ENCODE peak calls at places on chromosomes 5 and 9, in five cellular contexts. J, B, L, F and E are unnamed samples.

GRCh38 chr5:148457183-148457620 is 73.4 kb downstream of the FBXO38 start:
- DNase-seq in J (peak; percentile 19), L (no peak), F (peak; percentile 56), B (no peak), E (no peak)

GRCh38 chr9:137070906-137071275 is 534 bp upstream of the SAPCD2 start:
- DNase-seq in B (no peak), F (no peak), L (no peak), J (no peak), E (no peak)

GRCh38 chr5:168291281-168291960 is at the start of gene WWC1:
- DNase-seq in B (peak; percentile 79), J (no peak), F (peak; percentile 89), L (peak; percentile 91), E (peak; percentile 90)

GRCh38 chr5:117318528-117318927 is 743.9 kb upstream of the SEMA6A start:
- DNase-seq in F (peak; percentile 81), L (peak; percentile 8), B (peak; percentile 16), J (no peak), E (no peak)

GRCh38 chr5:58346001-58346400 is 113.9 kb downstream of the PLK2 start:
- DNase-seq in J (no peak), L (no peak), B (no peak), F (no peak), E (no peak)

GRCh38 chr5:78320461-78320860 is 26.0 kb upstream of the AP3B1 start:
- DNase-seq in F (peak; percentile 67), B (peak; percentile 19), L (no peak), J (peak; percentile 25), E (no peak)

GRCh38 chr5:176610430-176610763 is 441 bp upstream of the GPRIN1 start:
- DNase-seq in J (peak; percentile 55), L (no peak), B (no peak), F (no peak), E (no peak)

GRCh38 chr5:53109041-53109435 is 519 bp downstream of the MOCS2 start:
- DNase-seq in L (no peak), J (no peak), B (no peak), F (peak; percentile 4), E (peak; percentile 24)

GRCh38 chr9:1759009-1759408 is 256.1 kb upstream of the SMARCA2 start:
- DNase-seq in B (no peak), L (peak; percentile 33), F (no peak), J (no peak), E (no peak)

GRCh38 chr9:134396258-134396742 is 70.0 kb downstream of the RXRA start:
- DNase-seq in J (no peak), F (no peak), B (no peak), L (peak; percentile 51), E (no peak)

GRCh38 chr5:100110497-100110896 is 424.7 kb upstream of the FAM174A start:
- DNase-seq in B (no peak), L (no peak), F (no peak), J (no peak), E (no peak)

GRCh38 chr9:81113408-81114124 is 575.8 kb downstream of the TLE1 start:
- DNase-seq in B (no peak), F (peak; percentile 5), L (no peak), J (no peak), E (no peak)

GRCh38 chr9:101737705-101738565 is 512 bp downstream of the GRIN3A start:
- DNase-seq in F (peak; percentile 67), J (no peak), B (no peak), L (no peak), E (no peak)

GRCh38 chr9:134040831-134041648 is 15.8 kb downstream of the BRD3OS start:
- DNase-seq in L (peak; percentile 31), F (no peak), B (no peak), J (no peak), E (no peak)

GRCh38 chr5:8436919-8437318 is 568.0 kb downstream of the MTRR start:
- DNase-seq in J (no peak), L (no peak), B (no peak), F (no peak), E (no peak)

GRCh38 chr5:60993875-60994571 is 49.0 kb downstream of the NDUFAF2 start:
- DNase-seq in F (no peak), J (no peak), L (no peak), B (no peak), E (no peak)

GRCh38 chr9:37412431-37413151 is 9.9 kb upstream of the GRHPR start:
- DNase-seq in F (no peak), L (no peak), J (no peak), B (no peak), E (no peak)

GRCh38 chr5:122901346-122901745 is 55.9 kb downstream of the SNX24 start:
- DNase-seq in L (no peak), F (no peak), B (no peak), J (no peak), E (no peak)

GRCh38 chr9:133257398-133258053 is 17.5 kb downstream of the ABO start:
- DNase-seq in J (no peak), L (no peak), F (no peak), B (no peak), E (no peak)

GRCh38 chr5:179137001-179137642 is 76.9 kb downstream of the ZNF354C start:
- DNase-seq in L (no peak), F (no peak), J (no peak), B (no peak), E (no peak)

GRCh38 chr9:132268725-132269352 is 85.9 kb downstream of the SETX start:
- DNase-seq in J (peak; percentile 63), F (peak; percentile 84), B (peak; percentile 43), L (peak; percentile 65), E (peak; percentile 72)

GRCh38 chr5:173826921-173827350 is 61.2 kb upstream of the CPEB4 start:
- DNase-seq in L (no peak), B (no peak), J (no peak), F (no peak), E (no peak)
- H3K4me1 ChIP-seq in L (peaks cover 7% of the 10 kb centered on the region), B (peaks cover 11% of the 10 kb centered on the region), J (peaks cover 19% of the 10 kb centered on the region), F (no peaks in the 10 kb centered on the region), E (no peaks in the 10 kb centered on the region)

DNA sequence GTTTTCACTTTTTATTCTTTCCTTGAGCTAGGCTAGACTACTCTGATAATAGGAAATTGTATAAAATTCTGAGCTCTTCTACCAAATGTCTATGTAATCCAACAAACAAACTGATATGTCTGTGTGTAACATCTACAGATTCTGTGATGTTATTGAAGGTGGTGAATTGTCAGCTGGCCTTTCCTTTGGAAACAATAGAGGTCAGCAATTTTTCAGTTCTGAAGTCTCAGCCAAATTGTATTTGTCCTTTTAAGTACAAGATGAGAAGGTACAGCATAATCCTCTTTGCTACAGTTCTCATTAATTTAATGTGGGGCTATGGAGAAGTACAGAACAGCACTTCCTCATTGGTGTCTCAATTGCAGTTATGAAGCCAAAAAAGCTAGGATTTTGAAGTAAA is 198.1 kb downstream of the HINT1 start:
- DNase-seq in J (no peak), B (no peak), L (no peak), F (no peak), E (no peak)
- H3K4me3 ChIP-seq in J (no peak overlapping the region), B (no peak overlapping the region), L (no peak overlapping the region), F (no peak overlapping the region), E (no peak overlapping the region)

DNA sequence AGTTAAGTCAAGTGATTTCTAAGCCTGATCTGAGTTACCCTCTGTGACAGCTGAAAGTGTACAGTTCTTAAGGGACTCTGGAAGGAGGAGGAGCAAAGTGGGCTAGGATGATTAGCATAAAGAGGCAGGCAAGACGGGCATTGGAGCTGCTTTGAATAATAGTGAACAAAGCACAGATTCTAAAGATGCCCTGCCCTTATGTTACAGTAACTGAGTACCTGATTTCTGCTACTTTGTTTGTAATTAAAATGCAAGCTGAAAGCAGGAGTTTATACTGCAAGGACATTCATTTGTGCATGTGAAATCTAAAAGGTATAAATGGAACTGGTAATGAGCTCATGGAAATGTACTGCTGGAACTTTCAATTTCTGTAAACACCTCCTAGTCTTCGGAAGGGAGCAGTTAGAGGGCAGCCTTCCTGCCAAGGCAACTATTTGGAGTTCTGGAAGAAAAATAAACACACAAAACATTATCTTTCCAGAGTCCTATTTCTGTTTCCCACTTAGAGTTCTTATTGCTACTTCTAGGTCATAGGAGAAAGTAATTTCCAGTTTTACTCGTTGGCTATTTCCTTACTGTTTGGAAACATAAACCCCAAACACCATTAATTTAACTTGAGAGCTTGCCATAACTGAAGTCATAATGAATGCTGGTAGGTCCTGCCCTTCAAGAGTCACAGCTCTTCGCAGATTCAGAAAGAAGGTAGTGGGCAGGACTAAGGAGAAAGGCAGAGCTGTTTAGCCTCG is at the start of gene RANBP3L:
- DNase-seq in J (no peak), B (no peak), F (no peak), L (peak; percentile 12), E (peak; percentile 63)
- TF ChIP-seq POLR2AphosphoS5 in J (no peak), B (no peak), F (no peak), L (no peak), E (peak; percentile 78)

DNA sequence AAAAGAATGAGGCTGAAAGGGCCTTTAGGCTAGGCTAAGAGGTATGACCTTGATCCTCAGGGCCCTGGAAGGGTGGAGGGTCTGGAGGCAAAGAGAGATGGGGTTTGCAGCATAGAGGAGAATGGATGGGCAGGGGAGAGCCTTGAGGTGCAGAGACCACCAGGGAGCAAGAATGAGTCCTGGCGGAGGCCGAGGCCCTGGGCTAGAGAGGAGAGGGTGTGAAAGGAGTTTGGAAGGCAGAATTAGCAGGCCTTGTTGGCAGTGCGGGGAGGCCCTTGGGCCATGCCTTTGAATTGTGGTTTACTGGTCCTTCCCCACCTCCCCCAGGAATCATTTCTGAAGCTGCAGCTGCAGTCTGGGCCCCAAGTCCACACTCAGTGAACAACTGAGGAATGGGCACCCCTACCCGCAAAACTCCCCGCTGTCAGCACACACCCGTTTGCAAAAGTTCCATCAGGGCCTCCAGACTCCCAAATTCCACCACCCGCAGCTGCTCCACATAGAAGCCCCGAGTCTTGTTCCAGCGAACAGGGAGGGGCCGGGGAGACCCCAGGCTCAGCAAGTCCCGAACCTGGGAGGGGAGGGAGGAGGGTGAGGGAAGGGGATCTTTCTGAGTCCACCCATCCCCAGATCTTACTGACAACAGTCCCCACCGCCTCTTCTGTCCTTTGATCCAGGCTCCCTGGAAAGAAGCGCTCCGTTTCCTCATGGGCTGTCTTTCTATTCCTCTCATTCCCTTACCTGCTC is 2.1 kb downstream of the KIF12 start:
- DNase-seq in F (no peak), B (no peak), L (no peak), J (no peak), E (no peak)
- H3K4me1 ChIP-seq in F (peaks cover 13% of the 10 kb centered on the region), B (no peaks in the 10 kb centered on the region), L (peaks cover 21% of the 10 kb centered on the region), J (peaks cover 12% of the 10 kb centered on the region), E (no peaks in the 10 kb centered on the region)

GRCh38 chr5:132497488-132497997 is 7.0 kb upstream of the IRF1 start:
- DNase-seq in J (no peak), L (peak; percentile 55), F (peak; percentile 35), B (no peak), E (peak; percentile 28)
- H3K4me3 ChIP-seq in J (peak overlapping the region; percentile 72), L (peak overlapping the region; percentile 65), F (peak overlapping the region; percentile 97), B (peak overlapping the region; percentile 73), E (peak overlapping the region; percentile 71)

GRCh38 chr5:54261596-54261995 is 48.8 kb downstream of the ARL15 start:
- DNase-seq in B (no peak), L (no peak), J (peak; percentile 41), F (no peak), E (no peak)
- TF ChIP-seq POLR2AphosphoS5 in B (no peak), L (no peak), J (no peak), F (no peak), E (no peak)

GRCh38 chr5:14226992-14227391 is 83.8 kb downstream of the TRIO start:
- DNase-seq in F (no peak), J (no peak), B (no peak), L (no peak), E (no peak)

GRCh38 chr5:14226554-14226953 is 83.4 kb downstream of the TRIO start:
- DNase-seq in F (no peak), B (no peak), J (no peak), L (no peak), E (no peak)

GRCh38 chr5:14223372-14223771 is 80.2 kb downstream of the TRIO start:
- DNase-seq in L (no peak), J (no peak), B (no peak), F (no peak), E (no peak)

GRCh38 chr5:14227501-14227900 is 84.4 kb downstream of the TRIO start:
- DNase-seq in B (no peak), F (no peak), J (no peak), L (no peak), E (no peak)

GRCh38 chr5:14225173-14225834 is 82.2 kb downstream of the TRIO start:
- DNase-seq in L (no peak), B (no peak), F (no peak), J (no peak), E (no peak)
- H3K4me1 ChIP-seq in L (peaks cover 44% of the 10 kb centered on the region), B (no peaks in the 10 kb centered on the region), F (peaks cover 59% of the 10 kb centered on the region), J (no peaks in the 10 kb centered on the region), E (no peaks in the 10 kb centered on the region)